ENCODE peak calls at places on chromosomes 16 and 17, in seven cellular contexts. U is lung; K is NCI-H1694 treated with DMSO at 0.1 percent for 48 hours; S is hepatic stellate cell; G is neural crest cell; I is stimulated activated effector memory CD8-positive, alpha-beta T cell treated with anti-CD3 and anti-CD28 coated beads, Interleukin-12 subunit alpha, Interleukin-12 subunit beta, amount 100 ng/mL, for 72 hours; N is left lung. Z is an unnamed sample.

GRCh38 chr17:29257756-29258155 is 11.1 kb downstream of the CRYBA1 start:
- DNase-seq in G (no peak), N (no peak), I (no peak), U (no peak), K (no peak), S (no peak), Z (no peak)

GRCh38 chr17:82375359-82376041 is 3.9 kb downstream of the UTS2R start:
- DNase-seq in I (no peak), K (no peak), S (no peak), N (peak), U (no peak), G (no peak), Z (no peak)

GRCh38 chr17:28926786-28927185 is 23.9 kb upstream of the DHRS13 start:
- DNase-seq in S (no peak), G (no peak), K (no peak), U (no peak), N (no peak), I (no peak), Z (no peak)

GRCh38 chr17:19703776-19704371 is 12.5 kb downstream of the SLC47A2 start:
- DNase-seq in K (no peak), S (no peak), U (no peak), I (no peak), G (no peak), N (peak), Z (no peak)

GRCh38 chr16:57906385-57907316 is 64.3 kb downstream of the CNGB1 start:
- DNase-seq in K (no peak), N (no peak), I (peak), U (no peak), S (no peak), G (peak), Z (no peak)

GRCh38 chr17:80984749-80985148 is 6.9 kb upstream of the CHMP6 start:
- DNase-seq in K (no peak), N (no peak), I (no peak), U (no peak), S (peak), G (no peak), Z (no peak)

GRCh38 chr17:49230636-49231562 is at the start of gene PHOSPHO1:
- DNase-seq in I (peak), N (peak), G (peak), U (peak), S (peak), K (peak), Z (peak)

GRCh38 chr17:13590441-13590840 is 11.3 kb downstream of the HS3ST3A1 start:
- DNase-seq in N (no peak), I (no peak), U (no peak), S (no peak), K (no peak), G (no peak), Z (no peak)

GRCh38 chr16:29736112-29736511 is 9.7 kb downstream of the C16orf54 start:
- DNase-seq in K (no peak), S (no peak), U (no peak), I (no peak), G (no peak), N (no peak), Z (no peak)

GRCh38 chr17:29119265-29119664 is 60.9 kb downstream of the MYO18A start:
- DNase-seq in U (no peak), I (no peak), K (no peak), N (peak), S (no peak), G (no peak), Z (peak)

GRCh38 chr17:38871247-38871991 is 1.6 kb downstream of the LASP1 start:
- DNase-seq in I (peak), S (peak), N (peak), K (no peak), G (no peak), U (peak), Z (no peak)